ENCODE peak calls at places on chromosomes 4 and X, in five cellular contexts. P is suprapubic skin, C is SJSA1, E is IMR-90, Z is A549. W is an unnamed sample. For H3K4me1, the result is how much of the 10 kb centered on the place peaks cover.

GRCh38 chrX:153829799-153830631 is at the start of gene PDZD4:
- DNase-seq in C (no peak), Z (no peak), P (no peak), E (no peak), W (no peak)

GRCh38 chrX:119042040-119042439 is 30.8 kb upstream of the CT47C1 start:
- DNase-seq in E (no peak), P (no peak), C (no peak), Z (no peak), W (no peak)

GRCh38 chr4:25535278-25535677 is 120.4 kb upstream of the SLC34A2 start:
- DNase-seq in E (no peak), C (no peak), Z (no peak), P (no peak), W (no peak)

GRCh38 chr4:1907848-1908525 is 36.8 kb downstream of the NSD2 start:
- DNase-seq in E (no peak), P (no peak), Z (no peak), C (no peak), W (peak)

GRCh38 chrX:51893931-51894696 is 691 bp downstream of the MAGED1 start:
- DNase-seq in Z (no peak), E (peak), C (no peak), P (no peak), W (no peak)

GRCh38 chr4:3256230-3257124 is 7.5 kb downstream of the MSANTD1 start:
- DNase-seq in P (peak), E (no peak), Z (no peak), C (peak), W (peak)

GRCh38 chr4:155759372-155760252 is 791 bp downstream of the GUCY1B1 start:
- DNase-seq in Z (peak), E (peak), P (peak), C (no peak), W (no peak)

GRCh38 chr4:100986360-100986868 is 360.9 kb downstream of the PPP3CA start:
- DNase-seq in E (no peak), P (no peak), C (no peak), Z (no peak), W (no peak)

GRCh38 chrX:38804481-38805293 is 3.4 kb downstream of the MID1IP1 start:
- DNase-seq in P (no peak), C (peak), Z (peak), E (no peak), W (no peak)

GRCh38 chr4:182062936-182063335 is 180.3 kb upstream of the TENM3 start:
- DNase-seq in Z (no peak), C (no peak), P (no peak), E (peak), W (no peak)

GRCh38 chrX:31212856-31213748 is 141.3 kb upstream of the FTHL17 start:
- DNase-seq in E (no peak), C (no peak), P (no peak), Z (no peak), W (no peak)

GRCh38 chr4:100095729-100096595 is 94.3 kb downstream of the DDIT4L start:
- DNase-seq in C (peak), E (peak), Z (peak), P (no peak), W (peak)

GRCh38 chr4:86034616-86035015 is 325.2 kb downstream of the MAPK10 start:
- DNase-seq in E (no peak), Z (no peak), P (no peak), C (no peak), W (no peak)

GRCh38 chr4:126582737-126583136 is 1050.0 kb upstream of the INTU start:
- DNase-seq in Z (no peak), C (peak), E (peak), P (no peak), W (no peak)

GRCh38 chrX:36414056-36414455 is 494.5 kb downstream of the CFAP47 start:
- DNase-seq in C (no peak), P (no peak), E (no peak), Z (no peak), W (no peak)

GRCh38 chr4:118350961-118351360 is 1.8 kb downstream of the PRSS12 start:
- DNase-seq in P (no peak), C (no peak), Z (no peak), E (no peak), W (no peak)

GRCh38 chr4:125388653-125389052 is 73.9 kb downstream of the FAT4 start:
- DNase-seq in C (peak), Z (no peak), E (peak), P (no peak), W (no peak)

DNA sequence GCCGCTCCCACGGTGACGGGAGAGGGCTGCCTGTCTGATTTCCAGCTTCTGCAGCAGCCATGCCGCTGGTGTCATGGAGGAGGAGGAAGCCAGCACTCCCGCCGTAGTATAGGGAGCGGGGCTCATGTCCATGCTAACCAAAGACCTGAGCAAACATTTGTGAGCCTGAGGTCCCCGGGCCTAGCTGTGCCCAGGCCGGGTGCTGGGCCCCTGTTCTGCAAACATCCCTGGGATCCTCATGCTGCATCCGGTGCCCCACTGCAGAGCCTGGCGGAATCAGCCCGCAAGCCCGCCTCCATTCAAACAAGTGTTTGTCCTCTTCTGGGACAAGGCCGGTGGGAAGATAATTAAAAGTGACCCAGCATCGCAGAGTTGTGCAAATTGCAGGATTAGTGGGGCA is 106.3 kb downstream of the SORCS2 start:
- DNase-seq in E (no peak), C (no peak), Z (no peak), P (no peak), W (no peak)
- H3K4me3 ChIP-seq in E (no peak), C (no peak), Z (no peak), P (no peak), W (no peak)

GRCh38 chrX:2708016-2708415 is 16.9 kb downstream of the CD99 start:
- DNase-seq in C (no peak), Z (no peak), P (no peak), E (no peak), W (no peak)
- H3K4me1 ChIP-seq in C (under half), Z (half or more), P (half or more), E (under half), W (half or more)

DNA sequence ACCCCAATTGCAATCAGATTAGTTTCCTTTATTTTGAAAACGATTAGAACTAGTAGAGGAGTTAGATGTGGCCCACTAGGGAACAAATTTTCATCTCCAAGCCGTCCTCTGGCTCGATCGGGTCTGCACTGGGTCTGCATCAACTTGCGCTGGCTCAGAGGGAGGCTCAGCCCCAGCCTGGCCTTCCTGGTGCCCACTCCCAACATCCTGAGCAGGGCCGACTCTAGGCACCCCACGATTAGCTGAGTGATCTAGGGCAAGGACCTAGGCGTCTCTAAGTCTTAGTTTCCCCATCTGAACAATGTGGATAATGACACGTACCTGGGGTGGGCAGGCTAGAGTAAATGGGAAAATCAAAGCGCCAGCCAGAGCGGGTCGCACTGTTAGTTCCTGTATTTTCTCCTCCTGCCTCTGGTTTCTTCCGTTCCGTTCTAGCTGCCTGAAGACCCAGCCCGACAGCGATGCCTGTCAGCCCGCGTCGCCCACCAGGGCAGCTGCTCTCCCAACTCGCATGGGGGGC is 7.7 kb upstream of the HAND2 start:
- DNase-seq in Z (no peak), E (no peak), P (no peak), C (no peak), W (no peak)
- H3K4me3 ChIP-seq in Z (no peak), E (no peak), P (peak), C (no peak), W (no peak)

GRCh38 chr4:143353797-143354196 is 17.1 kb downstream of the GAB1 start:
- DNase-seq in Z (no peak), E (no peak), P (no peak), C (no peak), W (no peak)

GRCh38 chr4:143352720-143353119 is 16.0 kb downstream of the GAB1 start:
- DNase-seq in Z (no peak), P (no peak), E (no peak), C (no peak), W (no peak)

GRCh38 chr4:143356493-143356892 is 19.8 kb downstream of the GAB1 start:
- DNase-seq in P (no peak), C (no peak), E (no peak), Z (no peak), W (no peak)

GRCh38 chr4:143355540-143356217 is 19.0 kb downstream of the GAB1 start:
- DNase-seq in Z (no peak), P (no peak), E (peak), C (no peak), W (no peak)

DNA sequence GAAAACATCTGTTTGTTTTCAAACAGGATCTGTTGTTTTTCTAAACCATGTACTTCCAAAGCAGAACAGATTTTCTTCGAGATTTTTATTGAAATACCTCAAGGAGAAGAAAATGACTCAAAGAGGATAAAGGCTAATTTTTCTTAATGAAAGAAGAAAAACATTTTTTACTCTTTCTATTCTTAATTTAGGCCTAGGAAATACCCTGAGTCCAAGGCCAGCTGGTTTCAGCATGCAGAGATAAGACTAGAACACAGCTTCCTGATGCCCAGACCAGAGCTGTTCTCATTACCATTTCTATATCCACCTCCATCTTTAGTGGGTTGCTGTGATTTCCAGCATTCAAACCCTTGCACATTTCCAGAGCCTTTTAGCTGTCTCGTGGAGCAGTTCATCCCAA is 18.3 kb downstream of the GAB1 start:
- DNase-seq in P (no peak), C (no peak), E (no peak), Z (no peak), W (no peak)
- H3K4me1 ChIP-seq in P (half or more), C (under half), E (under half), Z (under half), W (half or more)

DNA sequence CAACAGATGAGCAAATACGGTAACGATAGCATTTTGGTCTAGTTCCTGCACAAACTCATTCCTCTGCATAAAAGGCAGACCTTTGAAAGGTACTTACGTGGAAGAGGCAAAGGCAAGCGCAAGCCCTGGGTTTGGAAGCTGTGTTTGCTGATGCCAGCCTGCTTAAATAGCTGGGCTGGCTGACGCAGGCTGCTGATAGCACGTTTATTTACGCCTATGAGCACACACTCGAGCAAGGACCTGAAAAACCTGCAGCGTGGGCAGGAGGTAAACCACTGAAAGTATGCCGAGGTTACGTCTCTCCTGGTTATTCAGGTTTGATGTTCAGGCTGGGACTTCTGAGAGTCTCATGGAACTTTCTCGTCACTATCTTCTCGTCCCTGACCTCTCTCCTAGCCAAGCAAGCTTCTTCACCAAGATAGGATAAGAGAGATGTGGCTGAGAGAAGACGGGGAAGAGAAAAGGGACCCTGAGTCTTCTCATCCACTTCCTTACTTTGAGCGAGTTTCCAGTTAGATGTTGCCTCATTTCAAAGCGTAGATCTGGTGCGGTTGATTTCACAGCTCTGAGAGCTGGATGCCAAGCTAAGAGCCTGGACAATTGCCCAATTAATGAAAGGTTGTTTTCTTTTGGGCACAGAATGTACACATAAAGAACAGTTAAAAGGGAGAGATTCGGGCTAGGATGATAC is at the start of gene HOPX:
- DNase-seq in P (no peak), C (no peak), E (no peak), Z (no peak), W (no peak)
- H3K4me3 ChIP-seq in P (peak), C (no peak), E (no peak), Z (no peak), W (no peak)

DNA sequence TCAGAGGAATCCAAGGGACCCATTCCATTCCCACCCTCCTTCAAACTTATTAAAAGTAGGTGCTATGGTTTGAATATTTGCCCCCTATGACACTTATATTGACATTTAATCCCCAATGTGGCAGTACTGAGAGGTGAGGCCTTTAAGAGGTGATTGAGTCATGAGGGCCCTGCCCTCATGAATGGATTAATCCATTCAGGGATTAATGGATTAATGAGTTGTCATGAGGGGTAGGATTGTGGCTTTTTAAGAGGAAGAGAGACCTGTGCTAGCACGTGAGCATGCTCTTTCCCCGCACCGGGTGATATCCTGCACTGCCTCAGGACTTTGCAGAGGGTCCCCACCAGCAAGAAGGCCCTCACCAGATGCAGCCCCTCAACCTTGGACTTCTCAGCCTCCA is 50.1 kb downstream of the IRF2 start:
- DNase-seq in E (no peak), P (no peak), C (no peak), Z (no peak), W (no peak)
- H3K4me1 ChIP-seq in E (under half), P (under half), C (under half), Z (under half), W (under half)

GRCh38 chr4:74483226-74483911 is 38.4 kb downstream of the AREG start:
- DNase-seq in C (no peak), P (no peak), E (no peak), Z (no peak), W (no peak)

GRCh38 chr4:74490736-74491135 is 45.8 kb downstream of the AREG start:
- DNase-seq in E (no peak), P (no peak), C (no peak), Z (no peak), W (no peak)

GRCh38 chr4:74487771-74488170 is 42.8 kb downstream of the AREG start:
- DNase-seq in E (no peak), P (no peak), Z (no peak), C (no peak), W (no peak)

GRCh38 chr4:74481891-74482609 is 37.1 kb downstream of the AREG start:
- DNase-seq in P (no peak), C (no peak), E (no peak), Z (no peak), W (no peak)

GRCh38 chr4:74486905-74487304 is 42.0 kb downstream of the AREG start:
- DNase-seq in E (no peak), Z (no peak), C (no peak), P (no peak), W (no peak)
- H3K4me3 ChIP-seq in E (no peak), Z (no peak), C (no peak), P (no peak), W (no peak)

W was measured in RWPE2.